ENCODE peak calls at places on chromosomes 4 and X, in five cellular contexts. One of them, this sample, is unnamed.

GRCh38 chrX:39896951-39897740 is 200.6 kb downstream of the BCOR start:
- DNase-seq in IMR-90: peak
- DNase-seq in SK-N-SH: no peak
- DNase-seq in K562: no peak
- DNase-seq in GM12878: no peak
- DNase-seq in this sample: peak

GRCh38 chr4:1177274-1178141 is 5.1 kb upstream of the SPON2 start:
- DNase-seq in GM12878: no peak
- DNase-seq in SK-N-SH: no peak
- DNase-seq in K562: no peak
- DNase-seq in IMR-90: no peak
- DNase-seq in this sample: no peak

GRCh38 chr4:89753601-89754066 is 83.3 kb downstream of the SNCA start:
- DNase-seq in GM12878: no peak
- DNase-seq in SK-N-SH: peak
- DNase-seq in IMR-90: peak
- DNase-seq in K562: no peak
- DNase-seq in this sample: peak

GRCh38 chrX:101483705-101484104 is 1.6 kb upstream of the ARMCX4 start:
- DNase-seq in GM12878: no peak
- DNase-seq in SK-N-SH: no peak
- DNase-seq in IMR-90: no peak
- DNase-seq in K562: peak
- DNase-seq in this sample: no peak

GRCh38 chr4:107531927-107532326 is 188.1 kb downstream of the PAPSS1 start:
- DNase-seq in K562: no peak
- DNase-seq in IMR-90: no peak
- DNase-seq in SK-N-SH: no peak
- DNase-seq in GM12878: no peak
- DNase-seq in this sample: no peak

GRCh38 chr4:77310931-77311330 is 153.9 kb downstream of the CCNG2 start:
- DNase-seq in GM12878: no peak
- DNase-seq in SK-N-SH: no peak
- DNase-seq in IMR-90: no peak
- DNase-seq in K562: no peak
- DNase-seq in this sample: no peak

GRCh38 chr4:120156115-120156718 is 89.6 kb upstream of the MAD2L1 start:
- DNase-seq in SK-N-SH: peak
- DNase-seq in GM12878: peak
- DNase-seq in IMR-90: peak
- DNase-seq in K562: peak
- DNase-seq in this sample: peak

GRCh38 chr4:27176881-27177280 is 316.2 kb downstream of the STIM2 start:
- DNase-seq in SK-N-SH: no peak
- DNase-seq in IMR-90: no peak
- DNase-seq in K562: no peak
- DNase-seq in GM12878: no peak
- DNase-seq in this sample: no peak

GRCh38 chrX:320126-320783 is 1.7 kb upstream of the GTPBP6 start:
- DNase-seq in SK-N-SH: no peak
- DNase-seq in K562: no peak
- DNase-seq in GM12878: no peak
- DNase-seq in IMR-90: peak
- DNase-seq in this sample: no peak

GRCh38 chr4:148539387-148539786 is 97.2 kb upstream of the NR3C2 start:
- DNase-seq in GM12878: no peak
- DNase-seq in SK-N-SH: no peak
- DNase-seq in K562: no peak
- DNase-seq in IMR-90: no peak
- DNase-seq in this sample: no peak
- TF ChIP-seq RCOR1 in GM12878: no peak
- TF ChIP-seq RCOR1 in SK-N-SH: no peak
- TF ChIP-seq RCOR1 in K562: no peak
- TF ChIP-seq RCOR1 in IMR-90: no peak
- TF ChIP-seq RCOR1 in this sample: no peak

GRCh38 chrX:13816899-13817298 is at the start of gene GPM6B:
- DNase-seq in K562: no peak
- DNase-seq in SK-N-SH: no peak
- DNase-seq in GM12878: no peak
- DNase-seq in IMR-90: no peak
- DNase-seq in this sample: no peak
- TF ChIP-seq SMC3 in K562: no peak
- TF ChIP-seq SMC3 in SK-N-SH: no peak
- TF ChIP-seq SMC3 in GM12878: no peak
- TF ChIP-seq SMC3 in IMR-90: no peak
- TF ChIP-seq SMC3 in this sample: no peak

GRCh38 chr4:40587826-40588225 is 41.8 kb downstream of the RBM47 start:
- DNase-seq in GM12878: no peak
- DNase-seq in K562: no peak
- DNase-seq in SK-N-SH: no peak
- DNase-seq in IMR-90: peak
- DNase-seq in this sample: no peak
- TF ChIP-seq RCOR1 in GM12878: no peak
- TF ChIP-seq RCOR1 in K562: no peak
- TF ChIP-seq RCOR1 in SK-N-SH: no peak
- TF ChIP-seq RCOR1 in IMR-90: no peak
- TF ChIP-seq RCOR1 in this sample: no peak

DNA sequence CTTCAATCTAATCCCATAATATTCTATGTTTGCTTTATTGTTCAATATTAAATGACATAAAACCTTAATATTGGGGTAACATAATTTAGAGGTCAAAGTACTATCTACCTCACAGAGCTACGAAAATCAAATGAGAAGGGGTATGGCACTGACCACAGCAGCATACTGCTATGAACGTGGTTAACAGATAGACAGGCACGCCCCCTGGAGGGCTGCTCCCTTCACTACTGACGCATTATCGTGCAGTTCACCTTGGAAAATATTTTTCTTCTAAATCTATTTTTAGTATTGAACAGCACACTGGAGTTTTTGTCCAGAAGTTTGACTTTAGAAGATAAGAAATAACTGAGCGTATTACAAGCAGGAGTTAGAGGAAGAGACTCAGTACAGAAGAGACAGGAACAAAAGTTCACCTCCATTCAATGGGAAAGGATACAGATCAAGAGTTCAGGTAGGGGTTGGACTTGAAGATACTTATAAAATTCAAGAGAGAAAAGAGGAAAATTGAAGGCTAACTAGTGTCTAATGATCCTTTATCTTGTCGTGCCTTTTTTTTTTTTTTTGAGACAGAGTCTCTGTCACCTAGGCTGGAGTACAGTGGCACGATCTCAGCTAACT is 22.7 kb downstream of the MAP9 start:
- DNase-seq in IMR-90: peak
- DNase-seq in SK-N-SH: peak
- DNase-seq in GM12878: no peak
- DNase-seq in K562: peak
- DNase-seq in this sample: peak
- TF ChIP-seq SMC3 in IMR-90: peak
- TF ChIP-seq SMC3 in SK-N-SH: peak
- TF ChIP-seq SMC3 in GM12878: peak
- TF ChIP-seq SMC3 in K562: no peak
- TF ChIP-seq SMC3 in this sample: peak

GRCh38 chr4:15786743-15787142 is 8.6 kb downstream of the CD38 start:
- DNase-seq in GM12878: no peak
- DNase-seq in IMR-90: no peak
- DNase-seq in K562: no peak
- DNase-seq in SK-N-SH: no peak
- DNase-seq in this sample: no peak
- TF ChIP-seq RCOR1 in GM12878: no peak
- TF ChIP-seq RCOR1 in IMR-90: no peak
- TF ChIP-seq RCOR1 in K562: no peak
- TF ChIP-seq RCOR1 in SK-N-SH: no peak
- TF ChIP-seq RCOR1 in this sample: no peak

GRCh38 chr4:82898322-82899243 is 2.0 kb upstream of the THAP9 start:
- DNase-seq in K562: no peak
- DNase-seq in IMR-90: peak
- DNase-seq in GM12878: no peak
- DNase-seq in SK-N-SH: no peak
- DNase-seq in this sample: peak
- TF ChIP-seq SMC3 in K562: no peak
- TF ChIP-seq SMC3 in IMR-90: no peak
- TF ChIP-seq SMC3 in GM12878: peak
- TF ChIP-seq SMC3 in SK-N-SH: no peak
- TF ChIP-seq SMC3 in this sample: no peak

GRCh38 chr4:174277433-174277832 is 6.0 kb downstream of the FBXO8 start:
- DNase-seq in SK-N-SH: no peak
- DNase-seq in K562: no peak
- DNase-seq in IMR-90: no peak
- DNase-seq in GM12878: no peak
- DNase-seq in this sample: no peak
- TF ChIP-seq RCOR1 in SK-N-SH: no peak
- TF ChIP-seq RCOR1 in K562: no peak
- TF ChIP-seq RCOR1 in IMR-90: no peak
- TF ChIP-seq RCOR1 in GM12878: no peak
- TF ChIP-seq RCOR1 in this sample: no peak

This sample was measured in A549.